ENCODE peak calls at places on chromosomes 12 and 14, in ten cellular contexts. S is heart right ventricle; W is A673; X is CD8-positive, alpha-beta memory T cell; P is WERI-Rb-1; M is upper lobe of right lung; R is pancreas; N is right atrium auricular region; Z is fibroblast of lung; V is CD4-positive, CD25-positive, alpha-beta regulatory T cell. G is an unnamed sample.

GRCh38 chr12:8156845-8157244 is at the start of gene ZNF705A:
- DNase-seq in S (no peak), W (peak; percentile 93), X (no peak), P (no peak), M (no peak), R (no peak), N (no peak), Z (peak; percentile 35), V (no peak), G (no peak)

GRCh38 chr12:25236190-25236589 is 14.5 kb downstream of the KRAS start:
- DNase-seq in S (no peak), W (peak; percentile 18), X (no peak), P (no peak), M (no peak), R (no peak), N (no peak), Z (peak; percentile 18), V (no peak), G (no peak)

GRCh38 chr12:4109826-4110225 is 163.7 kb upstream of the CCND2 start:
- DNase-seq in S (no peak), W (no peak), X (no peak), P (no peak), M (peak; percentile 11), R (no peak), N (no peak), Z (no peak), V (no peak), G (no peak)

GRCh38 chr14:91918159-91918883 is 29.2 kb downstream of the FBLN5 start:
- DNase-seq in S (no peak), W (peak; percentile 16), X (no peak), P (no peak), M (no peak), R (no peak), N (no peak), Z (peak; percentile 61), V (no peak), G (no peak)

GRCh38 chr12:20601668-20602280 is 93.4 kb upstream of the SLCO1C1 start:
- DNase-seq in S (no peak), W (peak; percentile 42), X (no peak), P (no peak), M (no peak), R (no peak), N (no peak), Z (peak; percentile 80), V (no peak), G (no peak)

GRCh38 chr14:100056964-100057817 is 8.0 kb upstream of the EVL start:
- DNase-seq in S (no peak), W (peak; percentile 22), X (no peak), P (no peak), M (no peak), R (no peak), N (no peak), Z (peak; percentile 39), V (peak; percentile 74), G (no peak)

GRCh38 chr12:126191949-126192348 is 1126.7 kb downstream of the AACS start:
- DNase-seq in S (no peak), W (no peak), X (no peak), P (no peak), M (no peak), R (peak; percentile 50), N (no peak), Z (no peak), V (no peak), G (no peak)

GRCh38 chr12:69792533-69792932 is 32.5 kb upstream of the MYRFL start:
- DNase-seq in S (no peak), W (no peak), X (no peak), P (no peak), M (no peak), R (no peak), N (no peak), Z (no peak), V (no peak), G (no peak)

GRCh38 chr14:104095426-104096310 is 10.2 kb downstream of the ASPG start:
- DNase-seq in S (no peak), W (no peak), X (no peak), P (no peak), M (peak; percentile 60), R (peak; percentile 66), N (no peak), Z (no peak), V (no peak), G (no peak)

GRCh38 chr14:100611811-100612480 is 24.7 kb upstream of the BEGAIN start:
- DNase-seq in S (no peak), W (no peak), X (no peak), P (no peak), M (peak; percentile 30), R (no peak), N (no peak), Z (no peak), V (no peak), G (no peak)

GRCh38 chr12:76310110-76310509 is 38.1 kb downstream of the BBS10 start:
- DNase-seq in S (no peak), W (no peak), X (no peak), P (no peak), M (no peak), R (no peak), N (no peak), Z (no peak), V (no peak), G (no peak)

GRCh38 chr14:83463500-83464098 is 1929.9 kb upstream of the SEL1L start:
- DNase-seq in S (peak; percentile 37), W (peak; percentile 87), X (no peak), P (peak; percentile 69), M (no peak), R (no peak), N (no peak), Z (peak; percentile 64), V (peak; percentile 5), G (no peak)

GRCh38 chr12:60035835-60036234 is 440.0 kb downstream of the SLC16A7 start:
- DNase-seq in S (no peak), W (no peak), X (no peak), P (no peak), M (no peak), R (no peak), N (no peak), Z (no peak), V (no peak), G (no peak)

GRCh38 chr12:6767592-6768384 is 1.6 kb downstream of the PTMS start:
- DNase-seq in S (peak; percentile 23), W (peak; percentile 43), X (no peak), P (peak; percentile 44), M (no peak), R (no peak), N (no peak), Z (no peak), V (no peak), G (no peak)

GRCh38 chr12:105748806-105749600 is 389.8 kb downstream of the NUAK1 start:
- DNase-seq in S (peak; percentile 62), W (no peak), X (no peak), P (no peak), M (no peak), R (no peak), N (peak; percentile 60), Z (peak; percentile 23), V (no peak), G (no peak)

GRCh38 chr12:76236640-76237039 is 111.6 kb downstream of the BBS10 start:
- DNase-seq in S (no peak), W (no peak), X (no peak), P (no peak), M (no peak), R (no peak), N (no peak), Z (no peak), V (no peak), G (no peak)

GRCh38 chr12:56864318-56864717 is 69.9 kb downstream of the SDR9C7 start:
- DNase-seq in S (no peak), W (no peak), X (no peak), P (no peak), M (no peak), R (no peak), N (no peak), Z (no peak), V (no peak), G (no peak)
- H3K9me3 ChIP-seq in S (peaks cover 38% of the 10 kb centered on the region), W (peaks cover 48% of the 10 kb centered on the region), X (peaks cover 22% of the 10 kb centered on the region), P (peaks cover 33% of the 10 kb centered on the region), M (peaks cover 12% of the 10 kb centered on the region), R (no peaks in the 10 kb centered on the region), N (peaks cover 64% of the 10 kb centered on the region), Z (no peaks in the 10 kb centered on the region), V (peaks cover 31% of the 10 kb centered on the region), G (peaks cover 52% of the 10 kb centered on the region)

GRCh38 chr12:29863665-29864064 is 79.9 kb upstream of the TMTC1 start:
- DNase-seq in S (no peak), W (no peak), X (no peak), P (no peak), M (no peak), R (no peak), N (no peak), Z (no peak), V (no peak), G (no peak)
- H3K27me3 ChIP-seq in S (no peaks in the 10 kb centered on the region), W (peaks cover 16% of the 10 kb centered on the region), X (no peaks in the 10 kb centered on the region), P (no peaks in the 10 kb centered on the region), M (no peaks in the 10 kb centered on the region), R (no peaks in the 10 kb centered on the region), N (no peaks in the 10 kb centered on the region), Z (no peaks in the 10 kb centered on the region), V (no peaks in the 10 kb centered on the region), G (no peaks in the 10 kb centered on the region)

GRCh38 chr12:56720696-56721615 is 4.1 kb downstream of the NACA start:
- DNase-seq in S (no peak), W (no peak), X (no peak), P (no peak), M (peak; percentile 25), R (no peak), N (peak; percentile 23), Z (no peak), V (peak; percentile 20), G (no peak)
- H3K27ac ChIP-seq in S (peak overlapping the region; percentile 90), W (peak overlapping the region; percentile 89), X (no peak overlapping the region), P (no peak overlapping the region), M (peak overlapping the region; percentile 15), R (no peak overlapping the region), N (peak overlapping the region; percentile 96), Z (peak overlapping the region; percentile 27), V (peak overlapping the region; percentile 56), G (peak overlapping the region; percentile 50)

GRCh38 chr14:75295061-75295461 is 16.4 kb downstream of the FOS start:
- DNase-seq in S (peak; percentile 61), W (peak; percentile 68), X (no peak), P (peak; percentile 56), M (peak; percentile 88), R (peak; percentile 76), N (peak; percentile 82), Z (peak; percentile 84), V (no peak), G (no peak)

GRCh38 chr14:75297417-75298040 is 18.9 kb downstream of the FOS start:
- DNase-seq in S (no peak), W (no peak), X (no peak), P (no peak), M (peak; percentile 53), R (no peak), N (no peak), Z (no peak), V (no peak), G (no peak)

GRCh38 chr14:75294649-75295033 is 16.0 kb downstream of the FOS start:
- DNase-seq in S (no peak), W (peak; percentile 51), X (no peak), P (no peak), M (no peak), R (no peak), N (no peak), Z (no peak), V (no peak), G (no peak)

GRCh38 chr14:75293920-75294648 is 15.5 kb downstream of the FOS start:
- DNase-seq in S (peak; percentile 97), W (peak; percentile 94), X (peak; percentile 91), P (peak; percentile 94), M (peak; percentile 97), R (peak; percentile 99), N (peak; percentile 98), Z (peak; percentile 96), V (peak; percentile 91), G (peak; percentile 92)

GRCh38 chr14:75295491-75296338 is 17.1 kb downstream of the FOS start:
- DNase-seq in S (peak; percentile 83), W (peak; percentile 88), X (peak; percentile 64), P (peak; percentile 77), M (peak; percentile 90), R (peak; percentile 91), N (peak; percentile 91), Z (peak; percentile 72), V (peak; percentile 74), G (peak; percentile 75)
- H3K9me3 ChIP-seq in S (no peaks in the 10 kb centered on the region), W (no peaks in the 10 kb centered on the region), X (no peaks in the 10 kb centered on the region), P (no peaks in the 10 kb centered on the region), M (no peaks in the 10 kb centered on the region), R (no peaks in the 10 kb centered on the region), N (no peaks in the 10 kb centered on the region), Z (no peaks in the 10 kb centered on the region), V (no peaks in the 10 kb centered on the region), G (no peaks in the 10 kb centered on the region)

G was measured in CD4-positive, alpha-beta T cell.